ENCODE peak calls at places on chromosomes 6 and 20, in nine cellular contexts. D is brain microvascular endothelial cell, I is D721Med, A is uterus, X is bronchial epithelial cell, M is GM23338, H is WTC11, E is hepatocyte, Z is Peyer's patch. W is an unnamed sample.

GRCh38 chr6:19866900-19867627 is 29.9 kb downstream of the ID4 start:
- DNase-seq in D (peak; percentile 55), I (no peak), A (no peak), X (peak; percentile 77), M (no peak), H (no peak), E (no peak), Z (no peak), W (no peak)

GRCh38 chr6:11164717-11165646 is 53.5 kb upstream of the ERVFRD-1 start:
- DNase-seq in D (no peak), I (no peak), A (no peak), X (no peak), M (no peak), H (no peak), E (no peak), Z (no peak), W (no peak)

GRCh38 chr20:21901470-21902275 is 196.2 kb downstream of the PAX1 start:
- DNase-seq in D (no peak), I (no peak), A (peak; percentile 85), X (no peak), M (no peak), H (no peak), E (peak; percentile 10), Z (no peak), W (no peak)

GRCh38 chr6:30955367-30956042 is 14.7 kb downstream of the MUCL3 start:
- DNase-seq in D (peak; percentile 14), I (no peak), A (peak; percentile 76), X (no peak), M (peak; percentile 85), H (peak; percentile 80), E (peak; percentile 85), Z (peak; percentile 63), W (peak; percentile 80)

GRCh38 chr6:64258752-64259151 is 623.1 kb downstream of the PHF3 start:
- DNase-seq in D (no peak), I (no peak), A (no peak), X (no peak), M (no peak), H (no peak), E (peak; percentile 8), Z (no peak), W (no peak)

GRCh38 chr6:98352348-98352747 is 482.0 kb upstream of the POU3F2 start:
- DNase-seq in D (no peak), I (no peak), A (no peak), X (no peak), M (no peak), H (no peak), E (no peak), Z (no peak), W (no peak)

GRCh38 chr6:104325341-104326172 is 534.2 kb downstream of the HACE1 start:
- DNase-seq in D (peak; percentile 54), I (peak; percentile 27), A (no peak), X (peak; percentile 15), M (peak; percentile 47), H (peak; percentile 15), E (peak; percentile 51), Z (no peak), W (no peak)

GRCh38 chr20:329851-330232 is 4.5 kb downstream of the SOX12 start:
- DNase-seq in D (no peak), I (no peak), A (no peak), X (no peak), M (peak; percentile 15), H (no peak), E (no peak), Z (no peak), W (no peak)

GRCh38 chr20:45611054-45611453 is 18.5 kb upstream of the WFDC10A start:
- DNase-seq in D (peak; percentile 73), I (no peak), A (no peak), X (peak; percentile 93), M (no peak), H (no peak), E (no peak), Z (no peak), W (no peak)

GRCh38 chr20:24993337-24994185 is 1.0 kb upstream of the APMAP start:
- DNase-seq in D (no peak), I (no peak), A (no peak), X (peak; percentile 58), M (no peak), H (no peak), E (peak; percentile 42), Z (no peak), W (no peak)

GRCh38 chr6:7050911-7051779 is 56.6 kb upstream of the RREB1 start:
- DNase-seq in D (peak; percentile 82), I (no peak), A (peak; percentile 40), X (peak; percentile 98), M (peak; percentile 75), H (peak; percentile 59), E (peak; percentile 82), Z (peak; percentile 85), W (peak; percentile 63)

GRCh38 chr20:2747676-2748235 is 52.7 kb downstream of the CPXM1 start:
- DNase-seq in D (no peak), I (no peak), A (no peak), X (no peak), M (no peak), H (no peak), E (no peak), Z (no peak), W (no peak)

GRCh38 chr6:6699741-6700367 is 111.3 kb downstream of the LY86 start:
- DNase-seq in D (peak; percentile 90), I (no peak), A (peak; percentile 74), X (peak; percentile 98), M (peak; percentile 49), H (no peak), E (peak; percentile 93), Z (peak; percentile 80), W (peak; percentile 74)

GRCh38 chr6:50815436-50816114 is 3.1 kb upstream of the TFAP2B start:
- DNase-seq in D (peak; percentile 24), I (no peak), A (no peak), X (peak; percentile 22), M (no peak), H (no peak), E (peak; percentile 19), Z (no peak), W (no peak)

GRCh38 chr6:160139420-160139851 is 17.8 kb downstream of the SLC22A1 start:
- DNase-seq in D (peak; percentile 59), I (no peak), A (peak; percentile 55), X (peak; percentile 84), M (no peak), H (no peak), E (peak; percentile 58), Z (no peak), W (peak; percentile 70)

DNA sequence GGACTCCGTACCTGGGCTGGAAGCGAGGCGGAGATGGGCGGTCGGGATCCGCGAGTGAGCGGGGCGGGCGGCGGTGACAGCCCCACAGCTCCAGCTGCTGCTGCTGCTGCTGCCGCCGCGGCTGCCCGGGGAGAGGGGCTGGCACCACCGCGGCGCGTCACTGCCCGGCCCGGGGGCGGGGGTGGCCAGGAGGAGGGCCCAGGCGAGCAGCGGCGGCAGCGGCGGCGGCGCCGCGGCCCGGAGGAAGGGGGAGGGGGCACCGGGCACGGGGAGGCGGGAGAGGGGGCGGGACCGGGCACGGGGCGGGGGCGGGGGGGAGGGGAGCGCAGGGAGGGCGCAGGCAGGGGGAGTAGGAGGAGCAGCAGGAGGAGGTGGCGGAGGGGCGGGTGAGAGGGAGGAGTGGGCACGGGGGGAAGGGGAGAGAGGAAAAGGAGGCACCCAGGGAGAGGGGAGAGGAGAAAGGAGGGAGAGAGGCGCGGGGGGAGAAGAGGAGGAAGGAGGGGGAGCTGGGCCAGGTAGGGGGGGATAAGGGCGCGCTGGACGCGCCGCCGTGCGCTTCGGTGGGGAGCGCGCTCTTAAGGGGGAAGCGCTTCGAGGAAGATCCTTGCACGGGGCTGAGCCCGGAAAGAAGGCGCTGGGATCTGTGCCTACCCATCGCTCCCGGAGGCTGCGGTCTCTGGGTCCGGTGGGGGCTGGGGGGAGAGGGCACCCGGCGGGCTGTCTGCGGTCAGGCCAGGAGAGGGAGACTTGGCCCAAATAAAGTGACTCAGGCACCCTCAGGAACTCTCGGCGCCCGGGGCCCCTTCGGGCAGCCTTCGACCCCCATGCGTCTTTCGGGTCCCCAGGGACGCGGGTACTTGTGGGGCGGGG is 101.5 kb downstream of the NOL4L start:
- DNase-seq in D (peak; percentile 49), I (peak; percentile 51), A (peak; percentile 66), X (peak; percentile 20), M (peak; percentile 96), H (peak; percentile 75), E (peak; percentile 96), Z (peak; percentile 90), W (peak; percentile 60)
- TF ChIP-seq CTCF in D (no peak), I (no peak), A (no peak), X (peak; percentile 4), M (no peak), H (no peak), E (peak; percentile 10), Z (no peak), W (no peak)

GRCh38 chr20:35518975-35519374 is 10.5 kb downstream of the C20orf173 start:
- DNase-seq in D (no peak), I (no peak), A (no peak), X (no peak), M (no peak), H (no peak), E (no peak), Z (no peak), W (no peak)

GRCh38 chr20:35523298-35523888 is 6.1 kb downstream of the C20orf173 start:
- DNase-seq in D (no peak), I (no peak), A (no peak), X (peak; percentile 12), M (peak; percentile 81), H (peak; percentile 69), E (no peak), Z (no peak), W (no peak)
- TF ChIP-seq CTCF in D (peak; percentile 80), I (peak; percentile 27), A (no peak), X (peak; percentile 52), M (peak; percentile 69), H (peak; percentile 40), E (no peak), Z (peak; percentile 22), W (no peak)

GRCh38 chr20:13865825-13866351 is 81.1 kb downstream of the NDUFAF5 start:
- DNase-seq in D (no peak), I (no peak), A (peak; percentile 32), X (peak; percentile 8), M (no peak), H (no peak), E (peak; percentile 12), Z (no peak), W (no peak)
- TF ChIP-seq CTCF in D (no peak), I (no peak), A (no peak), X (no peak), M (no peak), H (no peak), E (no peak), Z (no peak), W (no peak)

DNA sequence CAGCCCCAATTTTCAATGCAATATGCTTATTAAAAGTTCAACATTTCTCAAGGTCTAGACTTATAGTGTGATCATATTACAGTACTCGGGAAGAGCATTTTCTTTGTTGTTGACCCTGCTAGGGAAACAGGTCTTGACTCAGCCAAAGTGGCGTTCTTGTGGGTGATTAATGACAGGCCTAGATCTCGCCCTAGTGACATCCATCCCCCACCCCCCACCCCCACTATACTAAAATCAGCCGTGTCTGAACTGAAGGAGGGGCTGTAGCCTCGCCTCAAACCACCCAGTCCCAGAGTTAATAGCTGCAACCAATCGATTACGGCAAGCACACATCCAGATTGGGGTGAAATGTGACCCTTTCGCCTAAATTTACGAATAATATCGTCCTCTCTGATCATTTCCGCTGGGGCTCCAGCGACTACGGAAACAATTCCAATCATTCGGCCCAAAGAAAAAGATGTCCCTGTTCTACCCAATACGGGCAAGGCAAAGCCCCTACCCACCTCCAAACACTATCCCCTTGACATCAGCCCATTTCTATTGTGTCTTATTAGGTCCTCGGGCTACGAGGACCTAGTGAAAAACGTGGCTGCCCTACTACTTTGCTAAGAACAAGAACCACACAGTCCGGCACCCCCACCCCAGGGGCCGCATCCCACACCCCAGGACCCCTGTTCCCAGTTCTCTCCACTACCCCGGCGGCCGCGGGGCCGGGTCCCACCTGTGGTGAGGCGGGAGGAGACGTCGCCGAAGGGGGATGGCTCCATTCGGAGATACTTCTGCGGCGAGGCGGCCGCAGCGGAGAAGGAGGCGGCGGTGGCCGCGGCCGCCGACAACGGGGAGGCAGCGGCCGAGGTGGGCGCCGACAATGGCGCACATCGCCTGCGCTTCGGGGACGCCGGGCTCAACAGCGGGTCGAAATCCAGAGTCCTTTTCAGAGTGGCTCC is 1.0 kb downstream of the AKIRIN2 start:
- DNase-seq in D (peak; percentile 62), I (no peak), A (peak; percentile 25), X (peak; percentile 82), M (peak; percentile 39), H (no peak), E (peak; percentile 71), Z (peak; percentile 47), W (peak; percentile 65)
- TF ChIP-seq CTCF in D (no peak), I (no peak), A (no peak), X (peak; percentile 14), M (no peak), H (no peak), E (no peak), Z (no peak), W (no peak)